ENCODE peak calls at places on chromosome X, in seven cellular contexts. One of them, this sample, is unnamed.

GRCh38 chrX:121755541-121755940 is 708.1 kb downstream of the GLUD2 start:
- DNase-seq in lung microvascular endothelial cell: no peak
- DNase-seq in GM04503: no peak
- DNase-seq in stimulated activated CD4-positive, alpha-beta T cell treated with anti-CD3 and anti-CD28 coated beads, Interleukin-4, amount 100 ng/mL, for 24 hours: no peak
- DNase-seq in activated CD4-positive, alpha-beta T cell treated with anti-CD3 and anti-CD28 coated beads for 24 hours: no peak
- DNase-seq in activated naive CD4-positive, alpha-beta T cell treated with Interleukin-2 at 50 U/mL for 16 hours: no peak
- DNase-seq in ACHN: no peak
- DNase-seq in this sample: no peak

GRCh38 chrX:18984381-18985185 is 669 bp upstream of the PHKA2 start:
- DNase-seq in ACHN: peak
- DNase-seq in activated naive CD4-positive, alpha-beta T cell treated with Interleukin-2 at 50 U/mL for 16 hours: peak
- DNase-seq in GM04503: peak
- DNase-seq in activated CD4-positive, alpha-beta T cell treated with anti-CD3 and anti-CD28 coated beads for 24 hours: peak
- DNase-seq in lung microvascular endothelial cell: peak
- DNase-seq in stimulated activated CD4-positive, alpha-beta T cell treated with anti-CD3 and anti-CD28 coated beads, Interleukin-4, amount 100 ng/mL, for 24 hours: peak
- DNase-seq in this sample: peak

GRCh38 chrX:74242050-74242449 is 61.9 kb upstream of the ZCCHC13 start:
- DNase-seq in lung microvascular endothelial cell: peak
- DNase-seq in activated naive CD4-positive, alpha-beta T cell treated with Interleukin-2 at 50 U/mL for 16 hours: no peak
- DNase-seq in activated CD4-positive, alpha-beta T cell treated with anti-CD3 and anti-CD28 coated beads for 24 hours: no peak
- DNase-seq in GM04503: peak
- DNase-seq in stimulated activated CD4-positive, alpha-beta T cell treated with anti-CD3 and anti-CD28 coated beads, Interleukin-4, amount 100 ng/mL, for 24 hours: no peak
- DNase-seq in ACHN: no peak
- DNase-seq in this sample: no peak

GRCh38 chrX:150635952-150636351 is 57.2 kb upstream of the MTMR1 start:
- DNase-seq in lung microvascular endothelial cell: peak
- DNase-seq in stimulated activated CD4-positive, alpha-beta T cell treated with anti-CD3 and anti-CD28 coated beads, Interleukin-4, amount 100 ng/mL, for 24 hours: no peak
- DNase-seq in GM04503: peak
- DNase-seq in activated naive CD4-positive, alpha-beta T cell treated with Interleukin-2 at 50 U/mL for 16 hours: no peak
- DNase-seq in activated CD4-positive, alpha-beta T cell treated with anti-CD3 and anti-CD28 coated beads for 24 hours: no peak
- DNase-seq in ACHN: peak
- DNase-seq in this sample: peak

GRCh38 chrX:40086569-40087335 is 11.0 kb downstream of the BCOR start:
- DNase-seq in ACHN: no peak
- DNase-seq in stimulated activated CD4-positive, alpha-beta T cell treated with anti-CD3 and anti-CD28 coated beads, Interleukin-4, amount 100 ng/mL, for 24 hours: no peak
- DNase-seq in GM04503: no peak
- DNase-seq in activated naive CD4-positive, alpha-beta T cell treated with Interleukin-2 at 50 U/mL for 16 hours: no peak
- DNase-seq in activated CD4-positive, alpha-beta T cell treated with anti-CD3 and anti-CD28 coated beads for 24 hours: no peak
- DNase-seq in lung microvascular endothelial cell: no peak
- DNase-seq in this sample: no peak

GRCh38 chrX:13090261-13091110 is 46.1 kb upstream of the FAM9C start:
- DNase-seq in activated naive CD4-positive, alpha-beta T cell treated with Interleukin-2 at 50 U/mL for 16 hours: no peak
- DNase-seq in lung microvascular endothelial cell: peak
- DNase-seq in activated CD4-positive, alpha-beta T cell treated with anti-CD3 and anti-CD28 coated beads for 24 hours: no peak
- DNase-seq in stimulated activated CD4-positive, alpha-beta T cell treated with anti-CD3 and anti-CD28 coated beads, Interleukin-4, amount 100 ng/mL, for 24 hours: no peak
- DNase-seq in ACHN: no peak
- DNase-seq in GM04503: no peak
- DNase-seq in this sample: no peak

GRCh38 chrX:16643160-16643559 is 6.8 kb upstream of the S100G start:
- DNase-seq in activated naive CD4-positive, alpha-beta T cell treated with Interleukin-2 at 50 U/mL for 16 hours: no peak
- DNase-seq in stimulated activated CD4-positive, alpha-beta T cell treated with anti-CD3 and anti-CD28 coated beads, Interleukin-4, amount 100 ng/mL, for 24 hours: no peak
- DNase-seq in activated CD4-positive, alpha-beta T cell treated with anti-CD3 and anti-CD28 coated beads for 24 hours: no peak
- DNase-seq in GM04503: peak
- DNase-seq in ACHN: no peak
- DNase-seq in lung microvascular endothelial cell: no peak
- DNase-seq in this sample: no peak

GRCh38 chrX:30689116-30689515 is 35.9 kb downstream of the GK start:
- DNase-seq in stimulated activated CD4-positive, alpha-beta T cell treated with anti-CD3 and anti-CD28 coated beads, Interleukin-4, amount 100 ng/mL, for 24 hours: no peak
- DNase-seq in activated naive CD4-positive, alpha-beta T cell treated with Interleukin-2 at 50 U/mL for 16 hours: no peak
- DNase-seq in lung microvascular endothelial cell: no peak
- DNase-seq in activated CD4-positive, alpha-beta T cell treated with anti-CD3 and anti-CD28 coated beads for 24 hours: no peak
- DNase-seq in ACHN: no peak
- DNase-seq in GM04503: no peak
- DNase-seq in this sample: no peak

GRCh38 chrX:26558719-26559386 is 342.9 kb downstream of the MAGEB5 start:
- DNase-seq in activated naive CD4-positive, alpha-beta T cell treated with Interleukin-2 at 50 U/mL for 16 hours: no peak
- DNase-seq in ACHN: no peak
- DNase-seq in GM04503: no peak
- DNase-seq in stimulated activated CD4-positive, alpha-beta T cell treated with anti-CD3 and anti-CD28 coated beads, Interleukin-4, amount 100 ng/mL, for 24 hours: no peak
- DNase-seq in lung microvascular endothelial cell: no peak
- DNase-seq in activated CD4-positive, alpha-beta T cell treated with anti-CD3 and anti-CD28 coated beads for 24 hours: no peak
- DNase-seq in this sample: no peak

GRCh38 chrX:118183606-118184005 is 67.0 kb upstream of the KLHL13 start:
- DNase-seq in GM04503: no peak
- DNase-seq in activated CD4-positive, alpha-beta T cell treated with anti-CD3 and anti-CD28 coated beads for 24 hours: no peak
- DNase-seq in stimulated activated CD4-positive, alpha-beta T cell treated with anti-CD3 and anti-CD28 coated beads, Interleukin-4, amount 100 ng/mL, for 24 hours: no peak
- DNase-seq in lung microvascular endothelial cell: no peak
- DNase-seq in ACHN: no peak
- DNase-seq in activated naive CD4-positive, alpha-beta T cell treated with Interleukin-2 at 50 U/mL for 16 hours: no peak
- DNase-seq in this sample: no peak

GRCh38 chrX:70025464-70025863 is 24.3 kb downstream of the AWAT2 start:
- DNase-seq in activated CD4-positive, alpha-beta T cell treated with anti-CD3 and anti-CD28 coated beads for 24 hours: no peak
- DNase-seq in activated naive CD4-positive, alpha-beta T cell treated with Interleukin-2 at 50 U/mL for 16 hours: no peak
- DNase-seq in lung microvascular endothelial cell: no peak
- DNase-seq in GM04503: no peak
- DNase-seq in ACHN: no peak
- DNase-seq in stimulated activated CD4-positive, alpha-beta T cell treated with anti-CD3 and anti-CD28 coated beads, Interleukin-4, amount 100 ng/mL, for 24 hours: no peak
- DNase-seq in this sample: no peak

GRCh38 chrX:37487271-37487670 is 84.2 kb upstream of the LANCL3 start:
- DNase-seq in ACHN: no peak
- DNase-seq in GM04503: no peak
- DNase-seq in activated naive CD4-positive, alpha-beta T cell treated with Interleukin-2 at 50 U/mL for 16 hours: no peak
- DNase-seq in stimulated activated CD4-positive, alpha-beta T cell treated with anti-CD3 and anti-CD28 coated beads, Interleukin-4, amount 100 ng/mL, for 24 hours: no peak
- DNase-seq in activated CD4-positive, alpha-beta T cell treated with anti-CD3 and anti-CD28 coated beads for 24 hours: no peak
- DNase-seq in lung microvascular endothelial cell: no peak
- DNase-seq in this sample: no peak

GRCh38 chrX:1502241-1502640 is 34.7 kb downstream of the P2RY8 start:
- DNase-seq in GM04503: no peak
- DNase-seq in lung microvascular endothelial cell: no peak
- DNase-seq in stimulated activated CD4-positive, alpha-beta T cell treated with anti-CD3 and anti-CD28 coated beads, Interleukin-4, amount 100 ng/mL, for 24 hours: no peak
- DNase-seq in activated naive CD4-positive, alpha-beta T cell treated with Interleukin-2 at 50 U/mL for 16 hours: no peak
- DNase-seq in ACHN: no peak
- DNase-seq in activated CD4-positive, alpha-beta T cell treated with anti-CD3 and anti-CD28 coated beads for 24 hours: no peak
- DNase-seq in this sample: no peak

GRCh38 chrX:40622741-40623536 is at the start of gene MPC1L:
- DNase-seq in lung microvascular endothelial cell: no peak
- DNase-seq in activated naive CD4-positive, alpha-beta T cell treated with Interleukin-2 at 50 U/mL for 16 hours: no peak
- DNase-seq in stimulated activated CD4-positive, alpha-beta T cell treated with anti-CD3 and anti-CD28 coated beads, Interleukin-4, amount 100 ng/mL, for 24 hours: no peak
- DNase-seq in GM04503: no peak
- DNase-seq in ACHN: no peak
- DNase-seq in activated CD4-positive, alpha-beta T cell treated with anti-CD3 and anti-CD28 coated beads for 24 hours: no peak
- DNase-seq in this sample: no peak

GRCh38 chrX:150282953-150283352 is 80.2 kb upstream of the MAMLD1 start:
- DNase-seq in stimulated activated CD4-positive, alpha-beta T cell treated with anti-CD3 and anti-CD28 coated beads, Interleukin-4, amount 100 ng/mL, for 24 hours: no peak
- DNase-seq in lung microvascular endothelial cell: no peak
- DNase-seq in GM04503: no peak
- DNase-seq in ACHN: no peak
- DNase-seq in activated CD4-positive, alpha-beta T cell treated with anti-CD3 and anti-CD28 coated beads for 24 hours: no peak
- DNase-seq in activated naive CD4-positive, alpha-beta T cell treated with Interleukin-2 at 50 U/mL for 16 hours: no peak
- DNase-seq in this sample: no peak

GRCh38 chrX:139691843-139692505 is 16.0 kb downstream of the MCF2 start:
- DNase-seq in activated naive CD4-positive, alpha-beta T cell treated with Interleukin-2 at 50 U/mL for 16 hours: no peak
- DNase-seq in ACHN: no peak
- DNase-seq in activated CD4-positive, alpha-beta T cell treated with anti-CD3 and anti-CD28 coated beads for 24 hours: no peak
- DNase-seq in lung microvascular endothelial cell: peak
- DNase-seq in stimulated activated CD4-positive, alpha-beta T cell treated with anti-CD3 and anti-CD28 coated beads, Interleukin-4, amount 100 ng/mL, for 24 hours: no peak
- DNase-seq in GM04503: no peak
- DNase-seq in this sample: no peak

GRCh38 chrX:9865804-9866471 is 79.7 kb downstream of the SHROOM2 start:
- DNase-seq in GM04503: no peak
- DNase-seq in stimulated activated CD4-positive, alpha-beta T cell treated with anti-CD3 and anti-CD28 coated beads, Interleukin-4, amount 100 ng/mL, for 24 hours: no peak
- DNase-seq in activated naive CD4-positive, alpha-beta T cell treated with Interleukin-2 at 50 U/mL for 16 hours: no peak
- DNase-seq in activated CD4-positive, alpha-beta T cell treated with anti-CD3 and anti-CD28 coated beads for 24 hours: no peak
- DNase-seq in ACHN: no peak
- DNase-seq in lung microvascular endothelial cell: no peak
- DNase-seq in this sample: no peak

GRCh38 chrX:50691820-50692219 is 122.2 kb downstream of the SHROOM4 start:
- DNase-seq in stimulated activated CD4-positive, alpha-beta T cell treated with anti-CD3 and anti-CD28 coated beads, Interleukin-4, amount 100 ng/mL, for 24 hours: peak
- DNase-seq in activated naive CD4-positive, alpha-beta T cell treated with Interleukin-2 at 50 U/mL for 16 hours: no peak
- DNase-seq in GM04503: no peak
- DNase-seq in activated CD4-positive, alpha-beta T cell treated with anti-CD3 and anti-CD28 coated beads for 24 hours: no peak
- DNase-seq in ACHN: peak
- DNase-seq in lung microvascular endothelial cell: peak
- DNase-seq in this sample: peak

GRCh38 chrX:150868625-150869024 is 29.8 kb downstream of the CD99L2 start:
- DNase-seq in ACHN: no peak
- DNase-seq in activated CD4-positive, alpha-beta T cell treated with anti-CD3 and anti-CD28 coated beads for 24 hours: no peak
- DNase-seq in activated naive CD4-positive, alpha-beta T cell treated with Interleukin-2 at 50 U/mL for 16 hours: no peak
- DNase-seq in GM04503: no peak
- DNase-seq in stimulated activated CD4-positive, alpha-beta T cell treated with anti-CD3 and anti-CD28 coated beads, Interleukin-4, amount 100 ng/mL, for 24 hours: no peak
- DNase-seq in lung microvascular endothelial cell: no peak
- DNase-seq in this sample: no peak

GRCh38 chrX:24341795-24342194 is 18.6 kb upstream of the SUPT20HL1 start:
- DNase-seq in activated naive CD4-positive, alpha-beta T cell treated with Interleukin-2 at 50 U/mL for 16 hours: no peak
- DNase-seq in lung microvascular endothelial cell: peak
- DNase-seq in GM04503: peak
- DNase-seq in activated CD4-positive, alpha-beta T cell treated with anti-CD3 and anti-CD28 coated beads for 24 hours: no peak
- DNase-seq in stimulated activated CD4-positive, alpha-beta T cell treated with anti-CD3 and anti-CD28 coated beads, Interleukin-4, amount 100 ng/mL, for 24 hours: no peak
- DNase-seq in ACHN: no peak
- DNase-seq in this sample: peak

GRCh38 chrX:120692319-120692718 is 62.5 kb upstream of the C1GALT1C1 start:
- DNase-seq in ACHN: no peak
- DNase-seq in lung microvascular endothelial cell: no peak
- DNase-seq in GM04503: no peak
- DNase-seq in activated naive CD4-positive, alpha-beta T cell treated with Interleukin-2 at 50 U/mL for 16 hours: no peak
- DNase-seq in stimulated activated CD4-positive, alpha-beta T cell treated with anti-CD3 and anti-CD28 coated beads, Interleukin-4, amount 100 ng/mL, for 24 hours: no peak
- DNase-seq in activated CD4-positive, alpha-beta T cell treated with anti-CD3 and anti-CD28 coated beads for 24 hours: no peak
- DNase-seq in this sample: no peak

GRCh38 chrX:140733766-140734342 is 24.3 kb downstream of the LINC00632 start:
- DNase-seq in stimulated activated CD4-positive, alpha-beta T cell treated with anti-CD3 and anti-CD28 coated beads, Interleukin-4, amount 100 ng/mL, for 24 hours: peak
- DNase-seq in activated naive CD4-positive, alpha-beta T cell treated with Interleukin-2 at 50 U/mL for 16 hours: no peak
- DNase-seq in activated CD4-positive, alpha-beta T cell treated with anti-CD3 and anti-CD28 coated beads for 24 hours: no peak
- DNase-seq in ACHN: peak
- DNase-seq in GM04503: peak
- DNase-seq in lung microvascular endothelial cell: peak
- DNase-seq in this sample: peak

GRCh38 chrX:53263597-53264094 is 17.7 kb downstream of the IQSEC2 start:
- DNase-seq in GM04503: no peak
- DNase-seq in activated naive CD4-positive, alpha-beta T cell treated with Interleukin-2 at 50 U/mL for 16 hours: peak
- DNase-seq in lung microvascular endothelial cell: no peak
- DNase-seq in activated CD4-positive, alpha-beta T cell treated with anti-CD3 and anti-CD28 coated beads for 24 hours: peak
- DNase-seq in ACHN: peak
- DNase-seq in stimulated activated CD4-positive, alpha-beta T cell treated with anti-CD3 and anti-CD28 coated beads, Interleukin-4, amount 100 ng/mL, for 24 hours: peak
- DNase-seq in this sample: peak

GRCh38 chrX:138885886-138886285 is 174.4 kb upstream of the FGF13 start:
- DNase-seq in lung microvascular endothelial cell: peak
- DNase-seq in ACHN: no peak
- DNase-seq in stimulated activated CD4-positive, alpha-beta T cell treated with anti-CD3 and anti-CD28 coated beads, Interleukin-4, amount 100 ng/mL, for 24 hours: no peak
- DNase-seq in GM04503: no peak
- DNase-seq in activated naive CD4-positive, alpha-beta T cell treated with Interleukin-2 at 50 U/mL for 16 hours: no peak
- DNase-seq in activated CD4-positive, alpha-beta T cell treated with anti-CD3 and anti-CD28 coated beads for 24 hours: no peak
- DNase-seq in this sample: no peak

GRCh38 chrX:140701480-140701879 is 8.1 kb upstream of the LINC00632 start:
- DNase-seq in stimulated activated CD4-positive, alpha-beta T cell treated with anti-CD3 and anti-CD28 coated beads, Interleukin-4, amount 100 ng/mL, for 24 hours: peak
- DNase-seq in GM04503: no peak
- DNase-seq in ACHN: peak
- DNase-seq in activated naive CD4-positive, alpha-beta T cell treated with Interleukin-2 at 50 U/mL for 16 hours: no peak
- DNase-seq in activated CD4-positive, alpha-beta T cell treated with anti-CD3 and anti-CD28 coated beads for 24 hours: no peak
- DNase-seq in lung microvascular endothelial cell: peak
- DNase-seq in this sample: peak

GRCh38 chrX:119654112-119654531 is 38.8 kb downstream of the SEPTIN6 start:
- DNase-seq in lung microvascular endothelial cell: no peak
- DNase-seq in stimulated activated CD4-positive, alpha-beta T cell treated with anti-CD3 and anti-CD28 coated beads, Interleukin-4, amount 100 ng/mL, for 24 hours: peak
- DNase-seq in activated naive CD4-positive, alpha-beta T cell treated with Interleukin-2 at 50 U/mL for 16 hours: peak
- DNase-seq in ACHN: no peak
- DNase-seq in activated CD4-positive, alpha-beta T cell treated with anti-CD3 and anti-CD28 coated beads for 24 hours: no peak
- DNase-seq in GM04503: no peak
- DNase-seq in this sample: no peak

GRCh38 chrX:101229155-101229554 is 9.6 kb downstream of the DRP2 start:
- DNase-seq in activated CD4-positive, alpha-beta T cell treated with anti-CD3 and anti-CD28 coated beads for 24 hours: no peak
- DNase-seq in stimulated activated CD4-positive, alpha-beta T cell treated with anti-CD3 and anti-CD28 coated beads, Interleukin-4, amount 100 ng/mL, for 24 hours: no peak
- DNase-seq in ACHN: peak
- DNase-seq in activated naive CD4-positive, alpha-beta T cell treated with Interleukin-2 at 50 U/mL for 16 hours: no peak
- DNase-seq in GM04503: peak
- DNase-seq in lung microvascular endothelial cell: no peak
- DNase-seq in this sample: peak

GRCh38 chrX:142005532-142005931 is 101.8 kb downstream of the MAGEC1 start:
- DNase-seq in activated naive CD4-positive, alpha-beta T cell treated with Interleukin-2 at 50 U/mL for 16 hours: no peak
- DNase-seq in activated CD4-positive, alpha-beta T cell treated with anti-CD3 and anti-CD28 coated beads for 24 hours: no peak
- DNase-seq in GM04503: no peak
- DNase-seq in stimulated activated CD4-positive, alpha-beta T cell treated with anti-CD3 and anti-CD28 coated beads, Interleukin-4, amount 100 ng/mL, for 24 hours: no peak
- DNase-seq in ACHN: no peak
- DNase-seq in lung microvascular endothelial cell: no peak
- DNase-seq in this sample: no peak

GRCh38 chrX:139881572-139881971 is 51.3 kb downstream of the ATP11C start:
- DNase-seq in activated CD4-positive, alpha-beta T cell treated with anti-CD3 and anti-CD28 coated beads for 24 hours: no peak
- DNase-seq in GM04503: peak
- DNase-seq in stimulated activated CD4-positive, alpha-beta T cell treated with anti-CD3 and anti-CD28 coated beads, Interleukin-4, amount 100 ng/mL, for 24 hours: no peak
- DNase-seq in lung microvascular endothelial cell: peak
- DNase-seq in activated naive CD4-positive, alpha-beta T cell treated with Interleukin-2 at 50 U/mL for 16 hours: no peak
- DNase-seq in ACHN: no peak
- DNase-seq in this sample: no peak

GRCh38 chrX:46589977-46590723 is 16.6 kb downstream of the CHST7 start:
- DNase-seq in lung microvascular endothelial cell: peak
- DNase-seq in stimulated activated CD4-positive, alpha-beta T cell treated with anti-CD3 and anti-CD28 coated beads, Interleukin-4, amount 100 ng/mL, for 24 hours: no peak
- DNase-seq in ACHN: peak
- DNase-seq in activated naive CD4-positive, alpha-beta T cell treated with Interleukin-2 at 50 U/mL for 16 hours: no peak
- DNase-seq in activated CD4-positive, alpha-beta T cell treated with anti-CD3 and anti-CD28 coated beads for 24 hours: no peak
- DNase-seq in GM04503: peak
- DNase-seq in this sample: peak

GRCh38 chrX:153984351-153985178 is 12.0 kb downstream of the TMEM187 start:
- DNase-seq in stimulated activated CD4-positive, alpha-beta T cell treated with anti-CD3 and anti-CD28 coated beads, Interleukin-4, amount 100 ng/mL, for 24 hours: peak
- DNase-seq in activated CD4-positive, alpha-beta T cell treated with anti-CD3 and anti-CD28 coated beads for 24 hours: no peak
- DNase-seq in ACHN: no peak
- DNase-seq in GM04503: no peak
- DNase-seq in lung microvascular endothelial cell: peak
- DNase-seq in activated naive CD4-positive, alpha-beta T cell treated with Interleukin-2 at 50 U/mL for 16 hours: peak
- DNase-seq in this sample: no peak

GRCh38 chrX:153770606-153771175 is 6.6 kb downstream of the PLXNB3 start:
- DNase-seq in activated naive CD4-positive, alpha-beta T cell treated with Interleukin-2 at 50 U/mL for 16 hours: no peak
- DNase-seq in ACHN: no peak
- DNase-seq in GM04503: no peak
- DNase-seq in activated CD4-positive, alpha-beta T cell treated with anti-CD3 and anti-CD28 coated beads for 24 hours: no peak
- DNase-seq in lung microvascular endothelial cell: no peak
- DNase-seq in stimulated activated CD4-positive, alpha-beta T cell treated with anti-CD3 and anti-CD28 coated beads, Interleukin-4, amount 100 ng/mL, for 24 hours: no peak
- DNase-seq in this sample: no peak

GRCh38 chrX:23228950-23229448 is 105.7 kb upstream of the PTCHD1 start:
- DNase-seq in lung microvascular endothelial cell: no peak
- DNase-seq in activated CD4-positive, alpha-beta T cell treated with anti-CD3 and anti-CD28 coated beads for 24 hours: no peak
- DNase-seq in ACHN: peak
- DNase-seq in stimulated activated CD4-positive, alpha-beta T cell treated with anti-CD3 and anti-CD28 coated beads, Interleukin-4, amount 100 ng/mL, for 24 hours: no peak
- DNase-seq in GM04503: no peak
- DNase-seq in activated naive CD4-positive, alpha-beta T cell treated with Interleukin-2 at 50 U/mL for 16 hours: no peak
- DNase-seq in this sample: no peak

GRCh38 chrX:42673411-42673810 is 104.6 kb downstream of the PPP1R2C start:
- DNase-seq in ACHN: no peak
- DNase-seq in stimulated activated CD4-positive, alpha-beta T cell treated with anti-CD3 and anti-CD28 coated beads, Interleukin-4, amount 100 ng/mL, for 24 hours: no peak
- DNase-seq in activated naive CD4-positive, alpha-beta T cell treated with Interleukin-2 at 50 U/mL for 16 hours: no peak
- DNase-seq in activated CD4-positive, alpha-beta T cell treated with anti-CD3 and anti-CD28 coated beads for 24 hours: no peak
- DNase-seq in lung microvascular endothelial cell: no peak
- DNase-seq in GM04503: no peak
- DNase-seq in this sample: no peak

This sample was measured in RCC 7860.